ENCODE peak calls at places on chromosome 20, in six cellular contexts. One of them, this sample, is unnamed.

GRCh38 chr20:36988494-36988966 is 37.0 kb upstream of the SAMHD1 start:
- DNase-seq in uterus: no peak
- DNase-seq in IMR-90: peak; percentile 58
- DNase-seq in ovary: no peak
- DNase-seq in breast epithelium: no peak
- DNase-seq in heart left ventricle: no peak
- DNase-seq in this sample: no peak

GRCh38 chr20:35443003-35443402 is 5.0 kb upstream of the GDF5 start:
- DNase-seq in uterus: no peak
- DNase-seq in IMR-90: peak; percentile 83
- DNase-seq in heart left ventricle: no peak
- DNase-seq in ovary: no peak
- DNase-seq in breast epithelium: no peak
- DNase-seq in this sample: peak; percentile 53

GRCh38 chr20:1242530-1242929 is 16.7 kb downstream of the RAD21L1 start:
- DNase-seq in ovary: no peak
- DNase-seq in breast epithelium: no peak
- DNase-seq in heart left ventricle: no peak
- DNase-seq in IMR-90: peak; percentile 93
- DNase-seq in uterus: no peak
- DNase-seq in this sample: peak; percentile 50

GRCh38 chr20:23455641-23456040 is 3.0 kb upstream of the CST11 start:
- DNase-seq in IMR-90: no peak
- DNase-seq in ovary: no peak
- DNase-seq in heart left ventricle: no peak
- DNase-seq in breast epithelium: no peak
- DNase-seq in uterus: no peak
- DNase-seq in this sample: no peak

GRCh38 chr20:621115-621756 is 11.1 kb upstream of the TCF15 start:
- DNase-seq in heart left ventricle: no peak
- DNase-seq in uterus: no peak
- DNase-seq in breast epithelium: no peak
- DNase-seq in IMR-90: peak; percentile 4
- DNase-seq in ovary: no peak
- DNase-seq in this sample: peak; percentile 52

GRCh38 chr20:58715709-58716475 is 23.3 kb downstream of the NPEPL1 start:
- DNase-seq in uterus: no peak
- DNase-seq in breast epithelium: peak; percentile 14
- DNase-seq in heart left ventricle: peak; percentile 39
- DNase-seq in IMR-90: no peak
- DNase-seq in ovary: peak; percentile 27
- DNase-seq in this sample: no peak

GRCh38 chr20:1568166-1568490 is 10.6 kb upstream of the SIRPD start:
- DNase-seq in heart left ventricle: no peak
- DNase-seq in breast epithelium: no peak
- DNase-seq in uterus: no peak
- DNase-seq in ovary: no peak
- DNase-seq in IMR-90: peak; percentile 0
- DNase-seq in this sample: no peak

GRCh38 chr20:32527447-32528055 is 57.6 kb downstream of the NOL4L start:
- DNase-seq in uterus: no peak
- DNase-seq in breast epithelium: no peak
- DNase-seq in heart left ventricle: no peak
- DNase-seq in ovary: no peak
- DNase-seq in IMR-90: no peak
- DNase-seq in this sample: no peak

GRCh38 chr20:46129955-46130481 is 11.9 kb downstream of the CD40 start:
- DNase-seq in IMR-90: no peak
- DNase-seq in heart left ventricle: no peak
- DNase-seq in breast epithelium: no peak
- DNase-seq in uterus: no peak
- DNase-seq in ovary: no peak
- DNase-seq in this sample: no peak
- TF ChIP-seq POLR2A in IMR-90: no peak
- TF ChIP-seq POLR2A in heart left ventricle: no peak
- TF ChIP-seq POLR2A in breast epithelium: no peak
- TF ChIP-seq POLR2A in uterus: no peak
- TF ChIP-seq POLR2A in ovary: no peak
- TF ChIP-seq POLR2A in this sample: no peak

GRCh38 chr20:49712918-49713778 is 530 bp downstream of the B4GALT5 start:
- DNase-seq in breast epithelium: peak; percentile 26
- DNase-seq in uterus: peak; percentile 41
- DNase-seq in ovary: peak; percentile 69
- DNase-seq in heart left ventricle: peak; percentile 74
- DNase-seq in IMR-90: peak; percentile 17
- DNase-seq in this sample: peak; percentile 36

GRCh38 chr20:49711331-49711987 is 2.2 kb downstream of the B4GALT5 start:
- DNase-seq in uterus: no peak
- DNase-seq in IMR-90: no peak
- DNase-seq in breast epithelium: no peak
- DNase-seq in ovary: no peak
- DNase-seq in heart left ventricle: no peak
- DNase-seq in this sample: no peak

GRCh38 chr20:49712118-49712517 is 1.6 kb downstream of the B4GALT5 start:
- DNase-seq in IMR-90: no peak
- DNase-seq in uterus: no peak
- DNase-seq in breast epithelium: no peak
- DNase-seq in heart left ventricle: no peak
- DNase-seq in ovary: no peak
- DNase-seq in this sample: no peak

GRCh38 chr20:49715466-49715865 is 1.8 kb upstream of the B4GALT5 start:
- DNase-seq in ovary: no peak
- DNase-seq in uterus: no peak
- DNase-seq in IMR-90: no peak
- DNase-seq in heart left ventricle: no peak
- DNase-seq in breast epithelium: no peak
- DNase-seq in this sample: no peak

GRCh38 chr20:49713779-49714712 is at the start of gene B4GALT5:
- DNase-seq in IMR-90: peak; percentile 72
- DNase-seq in breast epithelium: peak; percentile 28
- DNase-seq in heart left ventricle: peak; percentile 88
- DNase-seq in uterus: peak; percentile 76
- DNase-seq in ovary: peak; percentile 85
- DNase-seq in this sample: peak; percentile 62
- TF ChIP-seq POLR2A in IMR-90: no peak
- TF ChIP-seq POLR2A in breast epithelium: no peak
- TF ChIP-seq POLR2A in heart left ventricle: no peak
- TF ChIP-seq POLR2A in uterus: peak; percentile 69
- TF ChIP-seq POLR2A in ovary: no peak
- TF ChIP-seq POLR2A in this sample: peak; percentile 67

GRCh38 chr20:49908258-49908565 is 7.1 kb downstream of the SPATA2 start:
- DNase-seq in IMR-90: no peak
- DNase-seq in ovary: no peak
- DNase-seq in breast epithelium: peak; percentile 46
- DNase-seq in uterus: no peak
- DNase-seq in heart left ventricle: no peak
- DNase-seq in this sample: no peak

GRCh38 chr20:49906615-49907154 is 8.6 kb downstream of the SPATA2 start:
- DNase-seq in breast epithelium: no peak
- DNase-seq in heart left ventricle: no peak
- DNase-seq in ovary: no peak
- DNase-seq in IMR-90: no peak
- DNase-seq in uterus: no peak
- DNase-seq in this sample: no peak

GRCh38 chr20:49910340-49910706 is 5.0 kb downstream of the SPATA2 start:
- DNase-seq in heart left ventricle: no peak
- DNase-seq in breast epithelium: no peak
- DNase-seq in uterus: no peak
- DNase-seq in IMR-90: no peak
- DNase-seq in ovary: no peak
- DNase-seq in this sample: no peak

GRCh38 chr20:49907405-49908257 is 7.7 kb downstream of the SPATA2 start:
- DNase-seq in ovary: no peak
- DNase-seq in heart left ventricle: no peak
- DNase-seq in IMR-90: no peak
- DNase-seq in breast epithelium: no peak
- DNase-seq in uterus: no peak
- DNase-seq in this sample: no peak

GRCh38 chr20:49909499-49910339 is 5.6 kb downstream of the SPATA2 start:
- DNase-seq in IMR-90: no peak
- DNase-seq in ovary: no peak
- DNase-seq in breast epithelium: no peak
- DNase-seq in heart left ventricle: no peak
- DNase-seq in uterus: no peak
- DNase-seq in this sample: no peak
- TF ChIP-seq POLR2A in IMR-90: no peak
- TF ChIP-seq POLR2A in ovary: no peak
- TF ChIP-seq POLR2A in breast epithelium: no peak
- TF ChIP-seq POLR2A in heart left ventricle: no peak
- TF ChIP-seq POLR2A in uterus: no peak
- TF ChIP-seq POLR2A in this sample: no peak

DNA sequence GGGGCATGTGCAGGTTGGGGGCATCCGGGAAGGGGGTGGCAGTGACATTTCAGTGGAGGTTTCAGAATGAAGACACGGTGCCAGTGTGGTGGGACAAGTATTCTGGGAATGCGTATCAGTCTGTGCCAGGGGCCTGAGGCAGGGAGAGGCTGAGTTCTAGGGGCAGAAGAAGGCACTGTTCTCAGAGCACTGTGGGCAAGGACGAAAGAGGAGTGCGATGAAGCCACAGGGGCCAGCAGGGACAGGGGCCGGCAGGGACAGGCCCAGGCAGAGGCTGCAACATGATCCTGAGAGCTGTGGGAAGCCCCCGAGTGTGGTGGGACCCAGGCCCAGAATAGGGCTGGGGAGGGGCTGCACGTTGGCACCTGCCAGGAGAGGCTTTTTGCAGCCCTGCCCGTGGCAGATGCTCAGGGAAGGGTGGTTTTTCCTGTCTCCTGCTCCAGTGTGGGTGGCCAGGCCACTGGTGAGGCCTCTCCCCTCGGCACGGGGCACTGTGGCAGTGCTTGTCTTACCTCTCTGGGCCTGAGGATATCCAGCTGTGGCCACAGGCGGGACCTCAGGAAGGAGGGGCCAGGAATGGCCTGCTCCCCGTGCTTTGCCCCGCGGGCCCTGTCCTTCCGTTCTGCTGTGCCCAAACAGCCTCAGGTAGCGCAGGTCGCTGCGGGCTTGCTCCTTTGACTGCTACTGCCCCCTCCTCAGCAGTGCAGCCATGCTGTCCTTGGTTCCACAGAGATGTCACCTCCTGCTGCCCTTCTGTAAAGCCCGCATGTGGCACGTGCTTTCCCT is 10.0 kb downstream of the ENTPD6 start:
- DNase-seq in IMR-90: no peak
- DNase-seq in heart left ventricle: no peak
- DNase-seq in ovary: no peak
- DNase-seq in uterus: no peak
- DNase-seq in breast epithelium: no peak
- DNase-seq in this sample: no peak
- TF ChIP-seq POLR2A in IMR-90: no peak
- TF ChIP-seq POLR2A in heart left ventricle: no peak
- TF ChIP-seq POLR2A in ovary: no peak
- TF ChIP-seq POLR2A in uterus: no peak
- TF ChIP-seq POLR2A in breast epithelium: no peak
- TF ChIP-seq POLR2A in this sample: no peak